ENCODE peak calls at places on chromosome 5, in eight cellular contexts. E, R, Z, A, K, C, M and H are unnamed samples.

GRCh38 chr5:33237471-33237870 is 203.3 kb upstream of the TARS1 start:
- DNase-seq in E (no peak), R (no peak), Z (no peak), A (no peak), K (no peak), C (no peak), M (no peak), H (no peak)

GRCh38 chr5:2130361-2130760 is 247.6 kb upstream of the IRX4 start:
- DNase-seq in E (no peak), R (no peak), Z (no peak), A (no peak), K (no peak), C (no peak), M (no peak), H (no peak)

GRCh38 chr5:38426986-38427950 is 129.2 kb downstream of the LIFR start:
- DNase-seq in E (no peak), R (peak), Z (no peak), A (no peak), K (no peak), C (no peak), M (no peak), H (peak)

GRCh38 chr5:149749481-149750365 is 19.6 kb downstream of the PPARGC1B start:
- DNase-seq in E (no peak), R (peak), Z (no peak), A (no peak), K (no peak), C (no peak), M (no peak), H (no peak)

GRCh38 chr5:157648275-157648990 is 3.8 kb downstream of the SOX30 start:
- DNase-seq in E (no peak), R (peak), Z (no peak), A (no peak), K (no peak), C (no peak), M (no peak), H (no peak)

GRCh38 chr5:38824821-38825220 is 21.0 kb upstream of the OSMR start:
- DNase-seq in E (no peak), R (no peak), Z (no peak), A (no peak), K (no peak), C (no peak), M (no peak), H (no peak)

GRCh38 chr5:179833056-179833708 is 12.5 kb downstream of the SQSTM1 start:
- DNase-seq in E (no peak), R (no peak), Z (no peak), A (no peak), K (no peak), C (no peak), M (no peak), H (no peak)

GRCh38 chr5:14011089-14012004 is 66.9 kb upstream of the DNAH5 start:
- DNase-seq in E (no peak), R (peak), Z (no peak), A (peak), K (peak), C (no peak), M (peak), H (no peak)

GRCh38 chr5:111478266-111478665 is 34.1 kb downstream of the STARD4 start:
- DNase-seq in E (no peak), R (peak), Z (no peak), A (no peak), K (no peak), C (no peak), M (no peak), H (no peak)

GRCh38 chr5:1888541-1889251 is 6.0 kb upstream of the IRX4 start:
- DNase-seq in E (no peak), R (no peak), Z (no peak), A (no peak), K (no peak), C (no peak), M (no peak), H (no peak)

GRCh38 chr5:134148316-134148715 is 28.4 kb downstream of the SKP1 start:
- DNase-seq in E (no peak), R (no peak), Z (no peak), A (no peak), K (no peak), C (no peak), M (no peak), H (no peak)

GRCh38 chr5:141883948-141884318 is 5.7 kb upstream of the PCDH1 start:
- DNase-seq in E (no peak), R (no peak), Z (no peak), A (no peak), K (no peak), C (no peak), M (no peak), H (no peak)

GRCh38 chr5:142725231-142726187 is 39.6 kb upstream of the FGF1 start:
- DNase-seq in E (no peak), R (peak), Z (no peak), A (no peak), K (no peak), C (no peak), M (no peak), H (no peak)

GRCh38 chr5:109694451-109694891 is 4.7 kb downstream of the MAN2A1 start:
- DNase-seq in E (no peak), R (peak), Z (no peak), A (no peak), K (no peak), C (no peak), M (no peak), H (no peak)

GRCh38 chr5:10564838-10565784 is 1.2 kb downstream of the ANKRD33B start:
- DNase-seq in E (no peak), R (peak), Z (no peak), A (no peak), K (no peak), C (no peak), M (no peak), H (no peak)

GRCh38 chr5:93582677-93583524 is at the start of gene NR2F1:
- DNase-seq in E (no peak), R (peak), Z (no peak), A (peak), K (no peak), C (no peak), M (peak), H (no peak)

GRCh38 chr5:134466241-134467069 is 54.8 kb upstream of the CDKN2AIPNL start:
- DNase-seq in E (peak), R (peak), Z (no peak), A (peak), K (peak), C (peak), M (peak), H (no peak)

GRCh38 chr5:33588654-33589372 is 148.0 kb downstream of the TARS1 start:
- DNase-seq in E (no peak), R (no peak), Z (no peak), A (no peak), K (no peak), C (peak), M (no peak), H (no peak)

GRCh38 chr5:156815988-156816599 is 34.0 kb upstream of the PPP1R2B start:
- DNase-seq in E (no peak), R (peak), Z (no peak), A (no peak), K (no peak), C (no peak), M (no peak), H (no peak)

GRCh38 chr5:83488271-83488670 is 16.7 kb downstream of the VCAN start:
- DNase-seq in E (no peak), R (no peak), Z (no peak), A (no peak), K (no peak), C (no peak), M (no peak), H (no peak)

GRCh38 chr5:116883875-116884274 is 309.3 kb upstream of the SEMA6A start:
- DNase-seq in E (no peak), R (no peak), Z (no peak), A (no peak), K (no peak), C (no peak), M (no peak), H (no peak)

GRCh38 chr5:171207256-171207866 is 101.7 kb upstream of the TLX3 start:
- DNase-seq in E (peak), R (peak), Z (no peak), A (no peak), K (no peak), C (no peak), M (no peak), H (no peak)

GRCh38 chr5:40911278-40911677 is 2.0 kb downstream of the C7 start:
- DNase-seq in E (no peak), R (no peak), Z (no peak), A (no peak), K (no peak), C (no peak), M (no peak), H (no peak)